ENCODE peak calls at places on chromosomes 12 and 14, in five cellular contexts. R, N, B, S and H are unnamed samples. For H3K4me1 and H3K27me3, the result is how much of the 10 kb centered on the place peaks cover.

GRCh38 chr12:123808167-123808566 is 46.1 kb downstream of the DNAH10 start:
- DNase-seq in B (no peak), R (no peak), S (no peak), N (no peak), H (no peak)

GRCh38 chr12:25979563-25979962 is 21.1 kb downstream of the RASSF8 start:
- DNase-seq in B (no peak), S (no peak), R (no peak), N (no peak), H (no peak)

GRCh38 chr12:48022180-48022521 is 17.9 kb upstream of the COL2A1 start:
- DNase-seq in B (no peak), S (no peak), R (no peak), N (no peak), H (no peak)

GRCh38 chr14:104686624-104687517 is 2.5 kb upstream of the INF2 start:
- DNase-seq in N (peak), S (peak), B (peak), R (no peak), H (no peak)

GRCh38 chr12:109720152-109720855 is 6.7 kb downstream of the FAM222A start:
- DNase-seq in S (no peak), N (no peak), R (no peak), B (peak), H (no peak)

GRCh38 chr12:25319233-25319984 is 68.7 kb upstream of the KRAS start:
- DNase-seq in S (no peak), B (no peak), N (no peak), R (no peak), H (no peak)

GRCh38 chr12:128388461-128388921 is 121.5 kb downstream of the TMEM132C start:
- DNase-seq in R (no peak), B (no peak), N (no peak), S (no peak), H (no peak)

GRCh38 chr12:3442397-3442796 is 48.6 kb upstream of the PRMT8 start:
- DNase-seq in B (no peak), R (no peak), S (peak), N (no peak), H (no peak)

GRCh38 chr12:95201056-95201670 is 16.1 kb downstream of the FGD6 start:
- DNase-seq in N (no peak), S (no peak), R (no peak), B (no peak), H (no peak)

GRCh38 chr12:13152756-13153155 is 43.8 kb upstream of the EMP1 start:
- DNase-seq in B (no peak), R (no peak), N (no peak), S (no peak), H (no peak)
- H3K4me1 ChIP-seq in B (under half), R (under half), N (under half), S (under half), H (under half)

DNA sequence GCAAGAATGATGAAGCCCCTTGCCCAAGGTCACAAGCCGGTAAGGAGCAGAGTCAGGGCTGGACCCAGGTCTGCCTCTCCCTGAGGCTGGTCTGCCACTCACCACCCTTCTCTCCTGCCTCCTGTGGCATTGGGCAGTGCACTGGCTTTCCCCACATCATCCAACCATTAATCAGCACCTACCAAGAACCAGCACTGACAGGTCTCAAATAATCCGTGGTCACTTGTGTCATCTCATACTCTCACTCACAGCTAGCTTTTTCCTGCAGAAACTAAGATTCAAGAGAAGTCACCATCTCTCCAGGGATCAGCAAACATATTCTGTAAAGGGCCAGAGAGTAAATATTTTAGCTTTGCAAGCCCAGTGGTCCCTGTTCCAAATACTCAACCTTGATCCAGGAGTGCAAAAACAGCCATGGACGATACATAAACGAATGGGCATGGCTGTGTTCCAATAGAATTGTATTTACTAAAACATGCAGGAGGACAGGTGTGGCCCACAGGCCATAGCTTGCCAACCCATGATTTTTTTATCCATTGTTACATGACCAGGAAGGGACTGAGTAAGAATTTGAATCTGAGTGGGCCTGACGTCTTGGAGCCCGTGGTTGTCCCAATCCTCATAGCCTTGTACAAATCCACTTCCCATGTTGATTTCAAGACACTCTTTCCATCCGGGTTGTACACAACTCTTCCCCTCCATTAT is 374.2 kb downstream of the BCL11B start:
- DNase-seq in N (no peak), R (no peak), B (no peak), S (no peak), H (no peak)
- H3K27me3 ChIP-seq in N (under half), R (under half), B (under half), S (under half), H (under half)

GRCh38 chr14:71383510-71383909 is 476.3 kb downstream of the PCNX1 start:
- DNase-seq in N (no peak), B (no peak), R (no peak), S (no peak), H (no peak)

GRCh38 chr14:71381814-71382213 is 474.6 kb downstream of the PCNX1 start:
- DNase-seq in N (no peak), S (no peak), B (no peak), R (no peak), H (no peak)

GRCh38 chr14:71387753-71388152 is 480.5 kb downstream of the PCNX1 start:
- DNase-seq in B (no peak), N (no peak), S (no peak), R (no peak), H (no peak)

GRCh38 chr14:71382315-71382714 is 475.1 kb downstream of the PCNX1 start:
- DNase-seq in B (no peak), S (no peak), N (no peak), R (no peak), H (no peak)

GRCh38 chr14:71384007-71384605 is 476.8 kb downstream of the PCNX1 start:
- DNase-seq in S (no peak), R (no peak), B (peak), N (no peak), H (no peak)
- H3K27ac ChIP-seq in S (peak), R (no peak), B (peak), N (no peak), H (no peak)

GRCh38 chr14:63486729-63487128 is 56.4 kb downstream of the PPP2R5E start:
- DNase-seq in N (no peak), S (no peak), R (no peak), B (no peak), H (no peak)
- H3K4me1 ChIP-seq in N (under half), S (under half), R (under half), B (under half), H (under half)

GRCh38 chr12:52849511-52849910 is 717 bp upstream of the KRT78 start:
- DNase-seq in R (no peak), B (no peak), N (no peak), S (no peak), H (no peak)

GRCh38 chr12:52848661-52849255 is at the start of gene KRT78:
- DNase-seq in N (no peak), B (no peak), R (no peak), S (no peak), H (no peak)

GRCh38 chr12:52847335-52848102 is 1.3 kb downstream of the KRT78 start:
- DNase-seq in S (no peak), B (no peak), R (no peak), N (no peak), H (peak)

GRCh38 chr12:52850681-52851080 is 1.9 kb upstream of the KRT78 start:
- DNase-seq in B (no peak), S (no peak), R (no peak), N (no peak), H (no peak)

DNA sequence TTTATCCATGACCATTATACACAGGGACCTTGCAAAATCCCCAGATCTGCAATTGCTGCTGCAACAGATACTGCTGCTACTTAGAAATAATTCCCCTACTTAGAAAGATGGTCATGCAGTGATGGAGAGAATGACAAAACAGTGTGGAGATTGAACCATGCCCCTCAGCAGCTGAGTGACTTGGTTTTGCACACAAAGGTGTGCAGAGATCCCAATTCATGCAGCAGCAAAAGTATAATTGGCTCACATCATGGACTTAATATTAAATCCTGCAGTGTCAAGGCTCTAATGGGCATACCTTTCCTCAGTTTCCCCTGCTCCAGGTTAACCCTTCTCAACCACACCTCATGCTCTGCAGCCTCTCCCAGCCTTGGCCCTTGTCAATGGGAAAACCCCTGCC is 3.0 kb upstream of the KRT78 start:
- DNase-seq in B (no peak), S (no peak), R (no peak), N (no peak), H (no peak)
- H3K27me3 ChIP-seq in B (under half), S (under half), R (under half), N (under half), H (under half)

GRCh38 chr12:10031771-10032175 is 1.3 kb downstream of the CLEC9A start:
- DNase-seq in B (no peak), N (no peak), R (no peak), S (no peak), H (no peak)
- H3K27ac ChIP-seq in B (no peak), N (no peak), R (no peak), S (no peak), H (no peak)

GRCh38 chr14:65238456-65238855 is 136.1 kb upstream of the MAX start:
- DNase-seq in S (peak), B (no peak), N (no peak), R (no peak), H (no peak)

GRCh38 chr14:65239897-65240296 is 137.6 kb upstream of the MAX start:
- DNase-seq in S (peak), B (no peak), R (no peak), N (no peak), H (no peak)

GRCh38 chr14:65237023-65237814 is 134.9 kb upstream of the MAX start:
- DNase-seq in S (peak), N (no peak), R (no peak), B (no peak), H (no peak)

GRCh38 chr14:65237956-65238355 is 135.6 kb upstream of the MAX start:
- DNase-seq in S (peak), R (no peak), B (no peak), N (no peak), H (no peak)

DNA sequence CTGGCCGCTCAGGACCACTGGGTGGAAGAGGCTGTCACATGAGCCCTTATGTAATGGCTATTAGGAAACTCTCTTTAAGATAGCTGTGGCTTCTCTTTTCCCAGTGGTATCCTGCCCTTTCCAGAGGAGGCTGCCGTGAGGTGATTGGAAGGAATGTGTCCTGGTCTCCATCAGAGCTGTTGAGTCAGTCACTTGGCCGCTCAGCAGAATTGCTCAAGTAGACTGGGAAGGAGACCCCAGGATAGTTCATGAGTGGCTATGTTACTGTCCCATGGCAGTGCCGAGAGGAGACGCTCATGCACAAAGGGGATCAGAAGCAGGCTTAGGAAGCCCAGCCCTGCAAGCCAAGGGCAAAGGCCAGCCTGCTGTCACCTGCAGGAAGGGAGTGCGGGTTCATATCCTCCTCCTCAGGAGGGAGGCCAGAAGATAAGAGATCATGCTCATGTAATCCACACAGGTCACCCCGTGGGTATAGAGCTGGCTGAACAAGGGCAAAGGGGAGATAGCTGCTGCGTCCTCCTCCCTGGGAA is 136.9 kb upstream of the MAX start:
- DNase-seq in R (no peak), S (peak), B (no peak), N (no peak), H (no peak)
- H3K4me1 ChIP-seq in R (under half), S (under half), B (under half), N (under half), H (under half)

GRCh38 chr14:76136476-76137160 is 15.1 kb upstream of the GPATCH2L start:
- DNase-seq in N (no peak), S (no peak), B (no peak), R (no peak), H (no peak)

GRCh38 chr14:76138758-76139723 is 12.7 kb upstream of the GPATCH2L start:
- DNase-seq in R (no peak), B (no peak), S (no peak), N (no peak), H (no peak)

GRCh38 chr14:76135722-76136121 is 16.0 kb upstream of the GPATCH2L start:
- DNase-seq in N (no peak), B (no peak), S (no peak), R (no peak), H (no peak)

GRCh38 chr14:76133103-76133502 is 18.6 kb upstream of the GPATCH2L start:
- DNase-seq in R (no peak), B (no peak), S (no peak), N (no peak), H (no peak)

GRCh38 chr14:76138119-76138757 is 13.5 kb upstream of the GPATCH2L start:
- DNase-seq in R (no peak), S (no peak), N (no peak), B (no peak), H (no peak)
- H3K27me3 ChIP-seq in R (under half), S (half or more), N (under half), B (under half), H (under half)

DNA sequence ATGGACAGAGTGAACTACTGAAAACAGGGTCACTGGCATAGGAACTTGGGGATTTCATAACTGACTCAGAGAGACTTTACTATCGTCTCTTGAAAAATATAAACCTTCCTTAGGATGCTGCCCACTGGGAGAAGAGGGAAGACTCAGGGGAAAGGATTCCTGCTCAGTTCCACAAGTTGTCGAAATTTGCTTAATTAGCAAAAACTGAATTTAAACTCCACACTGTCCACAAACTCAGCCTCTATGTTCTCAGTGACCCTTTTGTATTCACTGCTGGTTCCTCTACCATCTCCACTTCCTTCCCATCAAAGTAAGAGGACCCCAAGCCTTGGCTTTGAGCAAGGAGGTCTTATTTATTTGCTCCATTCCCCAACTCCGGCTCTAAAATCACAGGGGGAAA is 7.2 kb upstream of the MYL6B start:
- DNase-seq in N (no peak), S (no peak), R (no peak), B (no peak), H (no peak)
- H3K27ac ChIP-seq in N (no peak), S (no peak), R (no peak), B (no peak), H (no peak)

DNA sequence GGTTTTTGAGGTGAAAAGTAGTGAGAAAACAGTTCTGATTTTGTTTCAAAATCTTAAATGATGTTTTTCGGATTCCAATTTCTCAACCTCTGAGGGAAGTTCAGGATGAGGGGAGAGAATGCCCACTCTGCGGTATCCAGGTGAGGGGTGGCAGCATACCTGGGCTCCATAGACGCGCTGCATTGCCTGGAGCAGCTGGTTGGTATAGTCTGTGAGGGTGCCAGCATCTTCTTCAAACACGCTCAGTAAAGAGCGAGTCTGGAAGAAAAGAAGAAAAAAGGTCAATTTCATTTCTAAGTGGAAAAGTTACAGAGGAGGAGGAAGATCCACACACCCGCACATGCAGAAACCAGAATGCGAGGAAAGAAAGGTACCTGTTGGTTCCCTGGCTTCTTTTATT is 7.0 kb downstream of the APPL2 start:
- DNase-seq in N (no peak), R (no peak), S (no peak), B (no peak), H (no peak)
- H3K4me1 ChIP-seq in N (under half), R (under half), S (under half), B (under half), H (under half)